ENCODE peak calls at places on chromosomes 11 and 22, in six cellular contexts. C is omental fat pad; L is hepatocyte; T is brain microvascular endothelial cell; F is fibroblast of the aortic adventitia; R is CD8-positive, alpha-beta T cell. G is an unnamed sample.

GRCh38 chr22:36977401-36977861 is 41.8 kb downstream of the TST start:
- DNase-seq in T (peak), L (peak), R (peak), C (no peak), F (peak), G (peak)

GRCh38 chr22:23054531-23055257 is 15.6 kb upstream of the GNAZ start:
- DNase-seq in C (no peak), L (peak), T (no peak), R (no peak), F (no peak), G (no peak)

GRCh38 chr11:17343907-17344306 is 7.7 kb upstream of the NCR3LG1 start:
- DNase-seq in R (no peak), C (no peak), T (peak), F (peak), L (peak), G (no peak)

GRCh38 chr11:102177126-102177525 is 66.9 kb downstream of the YAP1 start:
- DNase-seq in R (no peak), T (no peak), C (no peak), L (no peak), F (no peak), G (no peak)

GRCh38 chr11:31521497-31522150 is 12.1 kb downstream of the ELP4 start:
- DNase-seq in T (no peak), L (no peak), C (no peak), F (peak), R (no peak), G (no peak)

GRCh38 chr11:74283580-74284180 is 27.8 kb downstream of the P4HA3 start:
- DNase-seq in C (no peak), L (no peak), T (no peak), R (no peak), F (no peak), G (no peak)

GRCh38 chr11:68983816-68984215 is 3.0 kb upstream of the MRGPRD start:
- DNase-seq in C (no peak), T (no peak), F (no peak), R (no peak), L (no peak), G (no peak)

GRCh38 chr22:46657996-46658947 is 38.1 kb downstream of the GRAMD4 start:
- DNase-seq in F (no peak), C (no peak), L (no peak), R (no peak), T (no peak), G (no peak)

GRCh38 chr11:65436412-65437032 is 13.9 kb downstream of the NEAT1 start:
- DNase-seq in C (peak), T (peak), F (peak), R (peak), L (no peak), G (no peak)

GRCh38 chr22:43980996-43981395 is 25.8 kb downstream of the SAMM50 start:
- DNase-seq in C (no peak), R (no peak), T (no peak), L (no peak), F (no peak), G (no peak)

GRCh38 chr22:50306753-50307749 is at the start of gene PLXNB2:
- DNase-seq in C (no peak), R (no peak), L (peak), F (peak), T (peak), G (peak)

GRCh38 chr11:5753943-5754342 is at the start of gene OR52N4:
- DNase-seq in R (no peak), L (no peak), F (no peak), T (no peak), C (no peak), G (no peak)
- TF ChIP-seq CTCF in R (no peak), L (no peak), F (no peak), T (no peak), C (no peak), G (no peak)

GRCh38 chr11:130032931-130033330 is 30.3 kb upstream of the PRDM10 start:
- DNase-seq in C (no peak), R (no peak), L (no peak), T (no peak), F (no peak), G (no peak)

GRCh38 chr11:130031056-130031455 is 28.4 kb upstream of the PRDM10 start:
- DNase-seq in F (no peak), T (no peak), R (no peak), C (no peak), L (no peak), G (no peak)

GRCh38 chr11:130037058-130037457 is 32.6 kb upstream of the APLP2 start:
- DNase-seq in R (no peak), F (peak), C (no peak), T (peak), L (peak), G (peak)

GRCh38 chr11:130029137-130029536 is 26.5 kb upstream of the PRDM10 start:
- DNase-seq in L (no peak), R (no peak), T (no peak), F (peak), C (no peak), G (no peak)

DNA sequence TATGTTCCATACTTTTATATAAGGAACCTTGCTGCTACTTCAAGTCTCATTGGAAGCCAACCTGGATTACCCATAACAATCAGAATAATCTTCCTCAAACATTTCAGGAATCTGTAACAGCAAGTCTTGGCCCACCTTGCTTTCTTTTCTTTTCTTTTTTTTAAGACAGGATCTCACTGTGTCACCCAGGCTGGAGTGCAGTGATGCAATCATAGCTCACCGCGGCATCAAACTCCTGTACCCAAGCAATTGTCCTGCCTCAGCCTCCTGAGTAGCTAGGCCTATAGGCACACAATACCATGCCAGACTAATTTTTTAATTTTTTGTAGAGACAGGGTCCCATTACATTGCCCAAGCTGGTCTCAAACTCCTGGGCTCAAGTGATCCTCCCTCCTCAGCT is 29.3 kb upstream of the PRDM10 start:
- DNase-seq in L (no peak), R (no peak), F (no peak), T (no peak), C (no peak), G (no peak)
- TF ChIP-seq CTCF in L (no peak), R (no peak), F (no peak), T (no peak), C (no peak), G (no peak)

GRCh38 chr11:127493330-127493729 is 492.8 kb upstream of the KIRREL3 start:
- DNase-seq in R (no peak), C (no peak), T (peak), L (peak), F (no peak), G (no peak)
- TF ChIP-seq CTCF in R (no peak), C (no peak), T (peak), L (peak), F (no peak), G (no peak)

GRCh38 chr22:26174280-26174679 is 5.0 kb downstream of the SEZ6L start:
- DNase-seq in C (no peak), L (peak), T (no peak), R (no peak), F (no peak), G (no peak)
- TF ChIP-seq CTCF in C (no peak), L (peak), T (peak), R (no peak), F (no peak), G (no peak)

DNA sequence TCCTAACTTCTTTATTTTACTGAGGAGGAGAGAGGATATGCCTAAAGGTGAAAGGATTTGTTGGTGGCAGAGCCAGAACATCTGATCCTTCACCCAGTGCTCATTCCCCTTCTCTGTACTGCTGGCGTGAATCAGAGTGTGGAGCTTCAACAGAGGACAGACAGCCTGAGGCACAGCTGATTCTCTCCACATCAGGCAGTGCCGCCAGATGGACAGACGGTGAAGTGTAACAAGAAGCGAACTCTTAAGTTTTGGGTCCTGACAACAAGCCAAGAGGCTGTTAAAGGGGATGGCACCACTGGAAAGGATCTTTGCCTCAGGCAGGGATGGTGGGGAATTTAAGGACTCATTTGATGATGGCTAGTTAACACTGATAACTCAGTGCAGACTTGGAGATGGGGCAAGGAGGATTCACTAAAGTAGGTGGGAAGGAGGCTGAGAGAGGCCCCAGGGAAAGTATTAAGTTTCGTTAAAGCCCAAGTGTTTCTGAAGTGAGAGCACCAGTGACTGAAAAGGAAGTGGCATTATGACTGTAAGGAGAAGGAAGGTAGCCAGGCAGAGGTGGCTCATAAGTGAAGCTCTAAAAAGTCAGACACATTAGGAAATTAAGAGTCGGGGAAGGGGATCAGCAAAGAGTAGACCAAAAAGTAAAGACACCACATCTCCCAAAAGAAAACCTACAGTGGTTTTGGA is 81.3 kb downstream of the CLPB start:
- DNase-seq in R (no peak), F (peak), T (peak), C (no peak), L (peak), G (no peak)
- TF ChIP-seq CTCF in R (no peak), F (peak), T (peak), C (no peak), L (peak), G (no peak)

GRCh38 chr11:105639527-105639926 is 29.7 kb downstream of the GRIA4 start:
- DNase-seq in L (no peak), R (no peak), T (no peak), F (no peak), C (no peak), G (no peak)
- TF ChIP-seq CTCF in L (no peak), R (no peak), T (no peak), F (no peak), C (no peak), G (no peak)

DNA sequence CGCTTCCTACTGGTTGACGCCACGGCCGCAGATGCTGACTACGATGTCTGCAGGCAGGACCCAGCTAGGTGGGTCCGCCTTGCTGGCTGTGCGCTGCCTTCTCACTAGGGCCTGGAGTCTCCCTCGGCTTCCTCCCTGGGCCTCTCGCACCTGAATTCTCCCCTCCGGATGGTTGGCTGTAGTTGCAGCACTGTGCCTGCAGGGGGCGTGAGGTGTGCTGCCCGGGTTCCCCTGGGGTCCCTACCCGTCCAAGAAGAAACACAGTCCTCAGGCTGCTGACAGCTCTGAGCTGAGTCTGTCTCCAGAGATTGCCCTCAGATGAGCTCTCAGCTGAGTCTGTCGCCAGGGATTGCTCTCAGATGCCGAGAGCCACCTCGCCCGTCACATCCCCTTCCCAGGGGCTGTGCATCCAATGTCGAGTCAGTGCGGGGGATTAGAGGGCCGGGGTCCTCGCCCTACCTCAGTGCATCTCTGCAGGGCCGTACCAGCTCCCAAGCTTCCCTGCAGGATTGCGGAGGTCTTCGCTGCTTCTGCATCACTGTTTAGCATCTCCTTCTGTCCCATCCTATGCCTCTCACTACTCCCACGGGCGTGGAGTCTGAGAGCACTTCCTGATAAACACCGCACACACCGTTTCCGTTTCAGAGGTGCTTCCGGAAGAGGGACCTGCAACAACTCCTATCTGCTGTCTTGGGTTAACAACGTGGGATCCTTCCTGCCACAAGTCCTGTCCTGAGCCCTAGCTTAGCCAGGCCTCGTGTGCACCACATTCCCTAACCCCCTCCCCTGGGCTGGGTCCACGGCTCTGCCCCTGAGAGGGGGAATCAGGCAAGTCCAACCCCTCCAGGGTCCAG is 196.9 kb downstream of the CSNK2A3 start:
- DNase-seq in R (peak), F (no peak), T (no peak), L (no peak), C (no peak), G (peak)
- TF ChIP-seq CTCF in R (peak), F (peak), T (peak), L (peak), C (no peak), G (peak)

DNA sequence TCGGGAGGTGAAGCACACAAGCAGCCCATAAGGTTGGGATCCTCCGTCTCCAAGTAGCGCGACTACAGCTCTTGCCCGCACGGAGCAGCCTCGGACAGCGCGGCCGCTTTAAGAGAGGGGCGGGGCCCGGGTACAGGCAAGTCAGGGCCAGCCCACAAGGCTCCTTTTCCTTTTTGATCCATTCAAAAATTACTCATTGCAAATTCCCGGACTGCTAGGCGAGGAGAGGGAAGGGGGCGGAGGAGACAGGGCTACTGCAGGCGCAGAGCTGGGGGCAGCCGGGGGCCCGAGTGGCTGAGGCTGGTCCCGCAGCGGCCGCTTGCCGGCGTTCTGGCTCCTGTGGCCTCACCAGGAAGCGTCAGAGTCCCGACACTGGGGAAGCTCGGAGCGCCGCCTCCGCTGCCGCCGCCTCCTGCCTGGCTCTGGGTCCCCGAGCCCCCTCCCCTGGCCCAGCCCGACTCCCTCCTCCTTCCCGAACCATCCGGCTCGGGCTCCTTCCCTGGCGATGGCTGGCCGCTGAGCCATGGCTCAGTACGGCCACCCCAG is at the start of gene UBASH3B:
- DNase-seq in L (peak), C (peak), T (peak), F (peak), R (peak), G (peak)
- TF ChIP-seq CTCF in L (peak), C (no peak), T (peak), F (peak), R (no peak), G (no peak)

G was measured in Calu3.